ENCODE peak calls at places on chromosomes 11 and 22, in six cellular contexts. L is HepG2, O is GM12878, X is H1, W is SK-N-SH, C is K562. P is an unnamed sample.

GRCh38 chr11:66330931-66331330 is 5.3 kb downstream of the RIN1 start:
- DNase-seq in O (no peak), X (no peak), W (no peak), L (no peak), C (no peak), P (no peak)

GRCh38 chr11:77411717-77412441 is 62.0 kb downstream of the PAK1 start:
- DNase-seq in C (peak), L (no peak), O (peak), W (no peak), X (peak), P (peak)

GRCh38 chr22:27748355-27749168 is 53.0 kb downstream of the MN1 start:
- DNase-seq in W (no peak), X (no peak), C (no peak), O (no peak), L (no peak), P (no peak)

GRCh38 chr11:94186342-94187203 is 57.9 kb downstream of the PANX1 start:
- DNase-seq in X (no peak), O (no peak), C (no peak), L (no peak), W (no peak), P (no peak)

GRCh38 chr11:128297111-128297651 is 290.2 kb downstream of the ETS1 start:
- DNase-seq in W (no peak), C (no peak), L (no peak), O (no peak), X (no peak), P (no peak)

GRCh38 chr22:26323013-26323412 is 106.0 kb upstream of the ASPHD2 start:
- DNase-seq in C (no peak), X (no peak), W (no peak), L (no peak), O (no peak), P (no peak)

GRCh38 chr11:27861706-27862430 is 161.6 kb upstream of the BDNF start:
- DNase-seq in X (no peak), L (no peak), O (no peak), W (no peak), C (no peak), P (no peak)

GRCh38 chr11:12248330-12248729 is 129.0 kb upstream of the PARVA start:
- DNase-seq in X (no peak), C (no peak), O (no peak), W (peak), L (peak), P (no peak)

GRCh38 chr22:38067028-38067415 is 9.8 kb downstream of the PICK1 start:
- DNase-seq in L (no peak), O (no peak), W (no peak), C (no peak), X (no peak), P (no peak)

GRCh38 chr11:63769044-63769718 is 606 bp upstream of the ZFTA start:
- DNase-seq in C (peak), W (peak), O (no peak), X (no peak), L (no peak), P (no peak)

GRCh38 chr11:48107188-48107704 is 109.4 kb upstream of the OR4B1 start:
- DNase-seq in W (no peak), L (no peak), C (no peak), X (no peak), O (peak), P (peak)

GRCh38 chr22:50298937-50299656 is 8.3 kb downstream of the PLXNB2 start:
- DNase-seq in C (no peak), O (no peak), W (no peak), X (no peak), L (no peak), P (no peak)

GRCh38 chr22:40196628-40197027 is 18.9 kb downstream of the TNRC6B start:
- DNase-seq in W (no peak), O (peak), X (no peak), L (no peak), C (no peak), P (no peak)

GRCh38 chr22:50143096-50143495 is 27.4 kb upstream of the PANX2 start:
- DNase-seq in L (no peak), O (no peak), W (no peak), C (no peak), X (no peak), P (no peak)

GRCh38 chr11:111207213-111207612 is 38.3 kb upstream of the POU2AF2 start:
- DNase-seq in X (no peak), O (no peak), W (no peak), C (no peak), L (no peak), P (no peak)

GRCh38 chr11:34345012-34345804 is 12.6 kb downstream of the ABTB2 start:
- DNase-seq in L (peak), C (no peak), X (no peak), O (no peak), W (no peak), P (peak)

GRCh38 chr11:31419138-31419537 is 49.5 kb downstream of the DNAJC24 start:
- DNase-seq in X (no peak), C (peak), L (no peak), W (no peak), O (no peak), P (no peak)

GRCh38 chr11:133081020-133081419 is 451.3 kb downstream of the OPCML start:
- DNase-seq in L (no peak), O (no peak), W (no peak), X (no peak), C (no peak), P (no peak)

GRCh38 chr22:46364341-46365165 is 29.0 kb downstream of the TRMU start:
- DNase-seq in W (no peak), O (no peak), L (no peak), C (no peak), X (no peak), P (no peak)

GRCh38 chr11:113189909-113190667 is 124.3 kb upstream of the TTC12 start:
- DNase-seq in O (no peak), W (no peak), L (no peak), X (no peak), C (peak), P (no peak)

GRCh38 chr11:113833151-113833550 is 42.2 kb downstream of the USP28 start:
- DNase-seq in L (peak), O (no peak), W (no peak), C (no peak), X (no peak), P (no peak)

GRCh38 chr11:128709402-128709801 is 15.5 kb downstream of the FLI1 start:
- DNase-seq in X (no peak), W (no peak), C (no peak), L (peak), O (no peak), P (no peak)

GRCh38 chr22:49812838-49813237 is 14.8 kb downstream of the BRD1 start:
- DNase-seq in O (no peak), W (no peak), L (no peak), X (no peak), C (no peak), P (no peak)

GRCh38 chr11:64534391-64534801 is 56.6 kb upstream of the SLC22A12 start:
- DNase-seq in O (no peak), C (no peak), W (no peak), X (no peak), L (no peak), P (no peak)

GRCh38 chr11:58513747-58514367 is 6.0 kb upstream of the OR5B21 start:
- DNase-seq in W (peak), X (peak), O (no peak), L (peak), C (peak), P (peak)

GRCh38 chr11:74534216-74534615 is 40.7 kb upstream of the LIPT2 start:
- DNase-seq in C (no peak), O (no peak), L (no peak), W (no peak), X (no peak), P (no peak)

GRCh38 chr11:10377182-10377581 is 72.3 kb downstream of the ADM start:
- DNase-seq in C (no peak), W (no peak), O (no peak), L (no peak), X (no peak), P (no peak)

GRCh38 chr22:32557424-32557823 is 82.8 kb downstream of the FBXO7 start:
- DNase-seq in C (no peak), L (no peak), W (no peak), O (no peak), X (no peak), P (no peak)

GRCh38 chr11:2419638-2420501 is 19.3 kb downstream of the TSSC4 start:
- DNase-seq in W (peak), C (peak), X (no peak), O (peak), L (peak), P (no peak)

GRCh38 chr11:73270089-73270854 is 1.9 kb upstream of the P2RY6 start:
- DNase-seq in X (no peak), C (no peak), L (no peak), W (no peak), O (no peak), P (peak)

GRCh38 chr11:122313581-122313980 is 197.6 kb upstream of the BLID start:
- DNase-seq in L (no peak), W (no peak), X (no peak), C (no peak), O (no peak), P (no peak)

GRCh38 chr11:117044287-117045035 is 53.8 kb downstream of the SIK3 start:
- DNase-seq in O (no peak), X (no peak), C (no peak), W (no peak), L (no peak), P (no peak)

GRCh38 chr11:124069429-124070401 is 28.6 kb upstream of the OR10G7 start:
- DNase-seq in X (peak), W (peak), C (peak), O (peak), L (peak), P (peak)

GRCh38 chr11:6201486-6201885 is 2.5 kb downstream of the OR52W1 start:
- DNase-seq in W (no peak), X (no peak), O (no peak), C (no peak), L (no peak), P (peak)

GRCh38 chr11:94650756-94651155 is 83.6 kb downstream of the PIWIL4 start:
- DNase-seq in W (no peak), L (no peak), X (no peak), O (no peak), C (no peak), P (peak)

GRCh38 chr11:133243832-133244231 is 288.5 kb downstream of the OPCML start:
- DNase-seq in L (no peak), O (no peak), X (no peak), W (no peak), C (no peak), P (no peak)

GRCh38 chr11:74418509-74418895 is 20.3 kb upstream of the PGM2L1 start:
- DNase-seq in C (no peak), O (no peak), X (no peak), W (no peak), L (peak), P (no peak)

GRCh38 chr22:49380095-49380827 is 447.4 kb downstream of the BRD1 start:
- DNase-seq in W (no peak), C (no peak), O (no peak), X (no peak), L (no peak), P (no peak)

GRCh38 chr11:58133329-58134076 is 8.2 kb upstream of the OR9I1 start:
- DNase-seq in W (no peak), O (no peak), C (no peak), X (no peak), L (no peak), P (no peak)

GRCh38 chr11:126544311-126545056 is 189.0 kb downstream of the ST3GAL4 start:
- DNase-seq in O (no peak), C (no peak), X (no peak), W (peak), L (no peak), P (no peak)

GRCh38 chr11:106088896-106089295 is 11.4 kb downstream of the AASDHPPT start:
- DNase-seq in C (no peak), X (no peak), O (no peak), L (no peak), W (no peak), P (no peak)

GRCh38 chr11:106082096-106082495 is 4.6 kb downstream of the AASDHPPT start:
- DNase-seq in W (no peak), L (no peak), O (no peak), C (no peak), X (no peak), P (no peak)

GRCh38 chr11:106087815-106088435 is 10.5 kb downstream of the AASDHPPT start:
- DNase-seq in L (peak), O (no peak), W (peak), C (no peak), X (no peak), P (no peak)

GRCh38 chr11:106086850-106087249 is 9.4 kb downstream of the AASDHPPT start:
- DNase-seq in C (no peak), O (no peak), X (no peak), L (no peak), W (no peak), P (no peak)

DNA sequence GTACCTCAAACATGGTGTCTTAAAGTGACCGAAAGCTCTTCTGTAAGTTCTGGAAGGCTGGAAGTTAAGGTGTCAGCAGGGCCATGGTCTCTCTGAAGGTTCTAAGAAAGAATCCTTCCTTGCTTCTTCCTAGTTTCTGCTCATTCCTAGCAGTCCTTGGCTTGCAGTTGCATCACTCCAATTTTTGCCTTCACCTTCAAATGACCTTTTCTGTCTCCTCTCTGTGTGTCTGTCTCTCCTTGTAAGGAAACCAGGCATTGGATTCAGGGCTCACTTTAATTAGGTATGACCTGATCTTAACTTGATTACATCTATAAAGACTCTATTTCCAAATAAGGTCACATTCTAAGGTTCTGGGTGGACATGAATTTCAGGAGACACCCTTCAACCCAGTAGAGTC is 8.7 kb downstream of the AASDHPPT start:
- DNase-seq in L (no peak), W (no peak), C (no peak), O (no peak), X (no peak), P (no peak)
- H3K27ac ChIP-seq in L (no peak), W (peak), C (peak), O (no peak), X (no peak), P (no peak)

DNA sequence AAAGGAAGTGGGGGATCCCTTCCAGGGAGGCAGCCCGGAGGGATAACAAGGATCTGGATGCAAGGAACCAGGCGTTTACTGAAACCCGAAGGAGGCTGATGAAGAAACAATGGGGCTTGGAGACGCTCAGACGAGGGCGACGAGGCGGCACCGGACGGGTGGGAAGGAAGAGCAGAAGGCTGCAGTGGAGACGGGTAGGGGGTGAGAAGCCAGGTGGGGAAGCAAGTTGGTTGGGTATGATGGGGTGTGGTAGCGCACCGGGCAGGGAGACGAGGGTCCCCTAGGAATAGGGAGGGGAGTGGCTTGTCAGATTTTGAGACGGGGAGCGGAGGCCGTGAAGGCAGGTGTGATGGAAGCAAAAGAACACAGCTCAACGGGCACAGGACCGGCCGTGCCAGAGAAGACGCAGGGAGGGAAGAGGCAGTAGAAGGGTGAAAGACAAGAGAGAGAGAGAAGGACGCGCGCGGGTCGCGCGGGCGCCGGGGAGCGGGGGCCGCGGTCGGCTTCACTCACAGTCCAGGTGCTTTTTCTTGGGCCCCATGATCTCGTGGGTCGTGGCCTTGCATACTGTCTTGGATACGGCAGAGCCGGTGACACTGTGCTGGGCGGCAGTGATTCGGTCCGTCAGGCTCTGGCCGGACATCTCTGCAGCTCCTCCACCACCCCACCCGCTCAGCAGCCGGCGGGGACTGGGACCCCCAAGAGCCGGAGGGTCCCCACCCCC is 584 bp downstream of the PICALM start:
- DNase-seq in L (peak), W (peak), O (no peak), X (no peak), C (peak), P (no peak)
- TF ChIP-seq GABPA in L (no peak), W (no peak), O (no peak), X (no peak), C (no peak), P (no peak)

DNA sequence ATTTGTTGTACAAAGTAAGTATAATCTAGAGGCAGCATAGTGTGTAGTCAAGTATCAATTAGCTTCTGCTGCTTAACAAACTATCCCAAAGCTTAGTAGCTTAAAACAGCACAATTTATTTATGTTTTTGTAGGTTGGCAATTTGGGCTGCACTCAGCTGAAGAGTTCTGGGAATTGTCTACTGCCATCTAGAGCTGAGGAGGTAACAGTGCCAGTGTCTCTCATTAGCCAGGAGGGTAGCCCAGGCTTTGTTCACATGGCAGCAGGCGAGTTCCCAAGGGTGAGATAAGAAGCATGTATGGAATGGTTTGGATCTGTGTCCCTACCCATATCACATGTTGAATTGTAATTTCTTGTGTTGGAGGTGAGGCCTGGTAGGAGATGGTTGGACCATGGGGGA is 45.8 kb upstream of the SLN start:
- DNase-seq in W (no peak), O (no peak), X (no peak), L (no peak), C (no peak), P (no peak)
- TF ChIP-seq CTCF in W (no peak), O (peak), X (peak), L (peak), C (peak), P (no peak)

GRCh38 chr22:29380856-29381255 is 7.5 kb downstream of the AP1B1 start:
- DNase-seq in X (no peak), C (no peak), W (no peak), L (no peak), O (no peak), P (no peak)
- H3K27ac ChIP-seq in X (no peak), C (no peak), W (no peak), L (no peak), O (no peak), P (no peak)

GRCh38 chr11:587978-588380 is 11.7 kb downstream of the PHRF1 start:
- DNase-seq in X (no peak), W (no peak), L (peak), O (no peak), C (peak), P (peak)
- TF ChIP-seq GABPA in X (no peak), W (no peak), L (no peak), O (no peak), C (no peak), P (peak)

DNA sequence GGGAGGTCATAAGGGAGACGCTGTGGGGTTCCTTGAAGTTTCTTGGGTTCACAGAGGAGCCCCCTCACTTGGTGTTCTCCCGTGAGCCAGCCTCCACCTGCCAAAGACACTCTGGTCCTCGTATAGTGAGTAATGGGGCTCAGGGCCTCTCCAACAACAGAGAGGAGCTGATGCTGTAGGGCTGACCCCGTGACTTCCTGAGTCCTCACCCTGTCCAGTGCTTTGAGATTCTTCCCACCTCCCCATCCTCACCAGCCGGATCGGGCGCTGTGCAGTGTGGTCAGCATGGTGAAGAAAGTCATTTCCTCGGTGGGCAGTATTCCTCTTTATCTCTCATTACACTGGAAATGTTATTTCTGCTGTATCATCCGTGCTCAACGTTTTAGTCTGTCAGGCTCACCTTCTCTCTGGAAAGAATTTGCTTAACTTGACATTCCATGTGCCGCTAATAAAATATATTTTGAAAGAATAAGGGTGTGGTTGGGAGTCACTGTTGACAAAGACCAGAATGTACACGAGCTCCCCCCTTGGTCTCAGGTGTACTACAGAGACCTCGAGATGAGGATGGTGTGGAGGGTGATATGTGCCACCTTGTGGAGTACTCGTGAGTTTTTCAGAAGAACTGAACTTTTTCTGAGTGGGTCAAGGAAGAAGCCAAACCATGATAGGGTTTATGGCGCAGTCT is 25.7 kb upstream of the SCGB1A1 start:
- DNase-seq in X (no peak), W (no peak), L (peak), C (peak), O (no peak), P (no peak)
- TF ChIP-seq CTCF in X (peak), W (peak), L (peak), C (peak), O (peak), P (no peak)